ENCODE peak calls at places on chromosomes 6 and 20, in six cellular contexts. E is endodermal cell; R is stimulated activated CD8-positive, alpha-beta memory T cell treated with anti-CD3 and anti-CD28 coated beads, Interleukin-7, amount 100 ng/mL, for 1 hour; L is H54; I is psoas muscle; X is HTR-8/SVneo. F is an unnamed sample.

GRCh38 chr6:144559865-144560603 is 274.9 kb downstream of the UTRN start:
- DNase-seq in R (no peak), L (no peak), E (no peak), I (no peak), X (no peak), F (peak; percentile 21)

GRCh38 chr6:105459884-105460283 is 57.0 kb upstream of the PREP start:
- DNase-seq in I (no peak), L (peak; percentile 5), X (no peak), E (no peak), R (no peak), F (no peak)

GRCh38 chr6:79648315-79648714 is 17.2 kb downstream of the SH3BGRL2 start:
- DNase-seq in E (no peak), X (no peak), R (no peak), L (no peak), I (no peak), F (no peak)

GRCh38 chr6:33815854-33816253 is 12.1 kb upstream of the MLN start:
- DNase-seq in X (peak; percentile 75), I (no peak), R (no peak), L (peak; percentile 84), E (peak; percentile 85), F (peak; percentile 87)

GRCh38 chr20:43572891-43573290 is 14.1 kb downstream of the SGK2 start:
- DNase-seq in I (no peak), X (no peak), E (no peak), L (no peak), R (no peak), F (no peak)

GRCh38 chr20:50691585-50692552 is 527 bp upstream of the RIPOR3 start:
- DNase-seq in X (no peak), E (peak; percentile 67), R (no peak), L (no peak), I (no peak), F (peak; percentile 76)

GRCh38 chr20:3045042-3045815 is 623 bp upstream of the MRPS26 start:
- DNase-seq in I (peak; percentile 91), L (peak; percentile 83), R (no peak), X (peak; percentile 77), E (no peak), F (peak; percentile 91)

GRCh38 chr6:106546322-106547052 is 82.8 kb downstream of the RTN4IP1 start:
- DNase-seq in L (no peak), E (no peak), I (no peak), X (no peak), R (no peak), F (no peak)

GRCh38 chr6:110813813-110814487 is 1.3 kb downstream of the CDK19 start:
- DNase-seq in E (no peak), I (no peak), R (no peak), L (no peak), X (peak; percentile 14), F (peak; percentile 45)

GRCh38 chr6:157173756-157174155 is 149.6 kb downstream of the TMEM242 start:
- DNase-seq in X (no peak), R (no peak), L (no peak), I (no peak), E (no peak), F (no peak)

GRCh38 chr6:110201141-110201848 is 21.1 kb downstream of the CDC40 start:
- DNase-seq in I (no peak), L (no peak), E (no peak), R (no peak), X (no peak), F (no peak)